ENCODE peak calls at places on chromosome 4, in five cellular contexts. F is esophagus squamous epithelium, E is heart left ventricle, Z is PC-3, O is IMR-90. T is an unnamed sample.

GRCh38 chr4:3022651-3023050 is 51.7 kb downstream of the HTT-AS start:
- DNase-seq in E (no peak), F (no peak), Z (no peak), O (no peak), T (no peak)

GRCh38 chr4:182189107-182189878 is 53.9 kb upstream of the TENM3 start:
- DNase-seq in O (peak; percentile 94), Z (peak; percentile 18), F (no peak), E (no peak), T (peak; percentile 68)

GRCh38 chr4:125283702-125284279 is 31.0 kb upstream of the FAT4 start:
- DNase-seq in E (no peak), Z (peak; percentile 39), F (no peak), O (peak; percentile 51), T (peak; percentile 79)

GRCh38 chr4:88600129-88600849 is 8.0 kb downstream of the HERC3 start:
- DNase-seq in E (no peak), F (no peak), Z (peak; percentile 89), O (peak; percentile 95), T (peak; percentile 61)

GRCh38 chr4:22187203-22187835 is 238.7 kb upstream of the KCNIP4 start:
- DNase-seq in E (no peak), Z (peak; percentile 45), F (no peak), O (no peak), T (no peak)

GRCh38 chr4:76783836-76784235 is 114.1 kb downstream of the SOWAHB start:
- DNase-seq in E (no peak), F (no peak), Z (no peak), O (no peak), T (peak; percentile 39)

GRCh38 chr4:150583287-150584197 is 1.6 kb downstream of the MAB21L2 start:
- DNase-seq in E (peak; percentile 29), F (no peak), Z (no peak), O (peak; percentile 47), T (peak; percentile 47)

GRCh38 chr4:25874641-25875040 is 11.9 kb upstream of the SEL1L3 start:
- DNase-seq in Z (no peak), E (no peak), F (no peak), O (no peak), T (no peak)

GRCh38 chr4:80471701-80472100 is 136.2 kb downstream of the CFAP299 start:
- DNase-seq in E (no peak), Z (peak; percentile 73), F (no peak), O (peak; percentile 67), T (peak; percentile 16)

GRCh38 chr4:145956288-145956890 is 17.8 kb upstream of the ZNF827 start:
- DNase-seq in Z (peak; percentile 75), O (peak; percentile 40), E (peak; percentile 11), F (no peak), T (peak; percentile 65)

GRCh38 chr4:16129336-16129735 is 45.5 kb upstream of the PROM1 start:
- DNase-seq in O (no peak), F (no peak), Z (no peak), E (peak; percentile 18), T (peak; percentile 10)

GRCh38 chr4:102825261-102826071 is 1.9 kb downstream of the UBE2D3 start:
- DNase-seq in F (no peak), O (peak; percentile 73), Z (peak; percentile 65), E (peak; percentile 41), T (peak; percentile 72)

GRCh38 chr4:76856183-76856969 is 41.6 kb downstream of the SOWAHB start:
- DNase-seq in Z (peak; percentile 2), O (peak; percentile 74), F (no peak), E (no peak), T (peak; percentile 77)

GRCh38 chr4:107835409-107835808 is 10.7 kb downstream of the SGMS2 start:
- DNase-seq in Z (no peak), F (no peak), O (peak; percentile 62), E (no peak), T (no peak)

GRCh38 chr4:177393236-177393635 is 49.0 kb downstream of the AGA start:
- DNase-seq in Z (no peak), E (no peak), F (no peak), O (no peak), T (no peak)

GRCh38 chr4:80336582-80336981 is 1.1 kb downstream of the CFAP299 start:
- DNase-seq in Z (peak; percentile 49), F (no peak), E (no peak), O (peak; percentile 32), T (peak; percentile 39)

GRCh38 chr4:108170729-108171540 is 2.2 kb upstream of the LEF1 start:
- DNase-seq in O (no peak), F (no peak), E (no peak), Z (no peak), T (no peak)

DNA sequence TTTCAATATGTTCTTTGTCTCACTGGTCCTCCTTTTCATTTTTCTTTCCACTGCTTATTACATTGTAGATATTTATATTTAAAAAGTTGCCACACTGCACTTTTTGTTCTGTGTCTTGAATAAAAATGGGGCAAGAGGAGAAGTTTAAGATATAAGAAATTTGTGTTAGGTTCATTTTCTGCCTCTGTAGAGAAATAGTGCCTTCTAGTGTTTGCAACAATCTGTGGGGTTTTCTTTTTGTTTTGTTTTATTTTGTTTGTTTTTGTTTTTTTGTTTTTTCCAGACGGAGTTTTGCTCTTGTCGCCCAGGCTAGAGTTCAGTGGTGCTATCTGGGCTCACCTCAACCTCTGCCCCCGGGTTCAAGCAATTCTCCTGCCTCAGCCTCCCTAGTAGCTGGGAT is 20.1 kb upstream of the SMIM14 start:
- DNase-seq in E (no peak), Z (no peak), O (peak; percentile 7), F (no peak), T (peak; percentile 43)
- TF ChIP-seq CTCF in E (peak; percentile 10), Z (peak; percentile 42), O (peak; percentile 66), F (no peak), T (peak; percentile 61)

GRCh38 chr4:41614519-41614918 is 76.6 kb downstream of the LIMCH1 start:
- DNase-seq in Z (no peak), E (no peak), O (no peak), F (no peak), T (no peak)
- H3K4me3 ChIP-seq in Z (no peak overlapping the region), E (no peak overlapping the region), O (no peak overlapping the region), F (no peak overlapping the region), T (no peak overlapping the region)

GRCh38 chr4:40840985-40841571 is 91.3 kb downstream of the NSUN7 start:
- DNase-seq in E (peak; percentile 70), Z (peak; percentile 85), O (peak; percentile 90), F (no peak), T (peak; percentile 94)
- TF ChIP-seq CTCF in E (peak; percentile 45), Z (peak; percentile 79), O (peak; percentile 80), F (peak; percentile 79), T (peak; percentile 94)

GRCh38 chr4:184267673-184268573 is 50.2 kb upstream of the ENPP6 start:
- DNase-seq in E (peak; percentile 50), Z (peak; percentile 65), O (peak; percentile 97), F (peak; percentile 35), T (peak; percentile 94)

GRCh38 chr4:184267206-184267608 is 49.5 kb upstream of the ENPP6 start:
- DNase-seq in E (no peak), F (no peak), Z (no peak), O (no peak), T (no peak)

GRCh38 chr4:184263910-184264732 is 46.4 kb upstream of the ENPP6 start:
- DNase-seq in E (peak; percentile 91), F (peak; percentile 56), Z (peak; percentile 91), O (peak; percentile 90), T (peak; percentile 95)

GRCh38 chr4:184263461-184263860 is 45.8 kb upstream of the ENPP6 start:
- DNase-seq in Z (no peak), O (no peak), E (no peak), F (no peak), T (no peak)

GRCh38 chr4:184265566-184266351 is 48.1 kb upstream of the ENPP6 start:
- DNase-seq in O (peak; percentile 61), F (no peak), Z (peak; percentile 49), E (no peak), T (peak; percentile 85)
- H3K4me3 ChIP-seq in O (no peak overlapping the region), F (no peak overlapping the region), Z (peak overlapping the region; percentile 33), E (peak overlapping the region; percentile 42), T (no peak overlapping the region)

T was measured in choroid plexus epithelial cell.